ENCODE peak calls at places on chromosomes 4 and X, in six cellular contexts. X is ovary, J is GM10248, M is progenitor cell of endocrine pancreas, C is brain microvascular endothelial cell, W is epithelial cell of esophagus. Z is an unnamed sample.

GRCh38 chr4:84638092-84638491 is 55.2 kb downstream of the CDS1 start:
- DNase-seq in X (no peak), J (no peak), M (no peak), C (no peak), W (no peak), Z (no peak)

GRCh38 chr4:100479971-100480370 is 37.9 kb downstream of the EMCN start:
- DNase-seq in X (no peak), J (no peak), M (no peak), C (no peak), W (no peak), Z (no peak)

GRCh38 chr4:101785476-101785875 is 5.1 kb upstream of the BANK1 start:
- DNase-seq in X (no peak), J (no peak), M (no peak), C (no peak), W (no peak), Z (no peak)

GRCh38 chrX:10158279-10158939 is 1.6 kb downstream of the CLCN4 start:
- DNase-seq in X (peak), J (peak), M (peak), C (no peak), W (peak), Z (peak)

GRCh38 chr4:84841435-84841834 is 125.1 kb downstream of the WDFY3 start:
- DNase-seq in X (no peak), J (no peak), M (no peak), C (no peak), W (no peak), Z (no peak)

GRCh38 chrX:37958493-37959211 is 47.7 kb upstream of the SYTL5 start:
- DNase-seq in X (no peak), J (no peak), M (no peak), C (peak), W (no peak), Z (no peak)

GRCh38 chrX:51148848-51149247 is 183.8 kb upstream of the NUDT10 start:
- DNase-seq in X (peak), J (no peak), M (no peak), C (no peak), W (peak), Z (peak)

GRCh38 chr4:84913176-84913575 is 53.3 kb downstream of the WDFY3 start:
- DNase-seq in X (no peak), J (no peak), M (no peak), C (no peak), W (no peak), Z (no peak)

GRCh38 chr4:128390475-128390996 is 102.9 kb upstream of the PGRMC2 start:
- DNase-seq in X (no peak), J (no peak), M (no peak), C (no peak), W (no peak), Z (no peak)

GRCh38 chr4:85929926-85930325 is 429.9 kb downstream of the MAPK10 start:
- DNase-seq in X (no peak), J (no peak), M (no peak), C (no peak), W (no peak), Z (no peak)

GRCh38 chr4:144547678-144548298 is 98.2 kb upstream of the HHIP start:
- DNase-seq in X (no peak), J (peak), M (no peak), C (no peak), W (no peak), Z (no peak)

GRCh38 chrX:16786139-16786790 is at the start of gene TXLNG:
- DNase-seq in X (peak), J (peak), M (peak), C (peak), W (peak), Z (peak)

GRCh38 chr4:37641886-37642849 is 44.0 kb downstream of the RELL1 start:
- DNase-seq in X (no peak), J (no peak), M (no peak), C (no peak), W (peak), Z (no peak)

GRCh38 chrX:42246814-42247213 is 323.5 kb upstream of the CASK start:
- DNase-seq in X (no peak), J (no peak), M (no peak), C (no peak), W (peak), Z (peak)

GRCh38 chrX:120302434-120302833 is 8.8 kb downstream of the TMEM255A start:
- DNase-seq in X (no peak), J (peak), M (no peak), C (no peak), W (peak), Z (peak)

GRCh38 chrX:152907084-152907651 is 9.3 kb downstream of the ZNF185 start:
- DNase-seq in X (no peak), J (no peak), M (no peak), C (peak), W (no peak), Z (no peak)

GRCh38 chr4:169124661-169125060 is 114.6 kb upstream of the CBR4 start:
- DNase-seq in X (no peak), J (no peak), M (no peak), C (no peak), W (no peak), Z (no peak)

GRCh38 chr4:163164591-163164990 is 2.1 kb downstream of the NAF1 start:
- DNase-seq in X (no peak), J (no peak), M (no peak), C (no peak), W (peak), Z (peak)

GRCh38 chr4:87498446-87498900 is 30.7 kb downstream of the SPARCL1 start:
- DNase-seq in X (no peak), J (no peak), M (no peak), C (no peak), W (no peak), Z (no peak)

GRCh38 chr4:16607241-16607640 is 291.2 kb downstream of the LDB2 start:
- DNase-seq in X (no peak), J (no peak), M (no peak), C (no peak), W (no peak), Z (no peak)

GRCh38 chr4:75992462-75992861 is 1.7 kb upstream of the SDAD1 start:
- DNase-seq in X (no peak), J (no peak), M (no peak), C (no peak), W (no peak), Z (no peak)

DNA sequence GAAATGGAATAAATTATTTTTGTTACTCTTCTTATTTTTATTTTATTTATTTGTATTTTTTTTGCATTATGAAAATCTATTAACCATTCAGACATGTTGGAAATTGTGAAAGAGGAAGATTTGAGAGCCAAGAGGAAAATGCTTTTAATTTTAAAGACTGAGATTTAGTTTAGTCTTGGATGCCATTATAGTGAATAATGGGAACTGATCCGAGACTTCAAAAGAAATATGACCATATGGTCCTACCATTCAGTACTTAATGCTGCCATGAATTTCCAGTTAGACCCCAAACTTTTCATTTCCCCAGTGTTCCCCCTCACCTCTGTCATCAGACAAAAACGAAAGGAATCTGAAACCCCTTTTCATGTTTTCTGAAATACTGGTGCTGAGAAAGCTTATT is 95.5 kb downstream of the TENM3 start:
- DNase-seq in X (no peak), J (no peak), M (no peak), C (no peak), W (no peak), Z (no peak)
- TF ChIP-seq CTCF in X (no peak), J (no peak), M (no peak), C (no peak), W (no peak), Z (no peak)

DNA sequence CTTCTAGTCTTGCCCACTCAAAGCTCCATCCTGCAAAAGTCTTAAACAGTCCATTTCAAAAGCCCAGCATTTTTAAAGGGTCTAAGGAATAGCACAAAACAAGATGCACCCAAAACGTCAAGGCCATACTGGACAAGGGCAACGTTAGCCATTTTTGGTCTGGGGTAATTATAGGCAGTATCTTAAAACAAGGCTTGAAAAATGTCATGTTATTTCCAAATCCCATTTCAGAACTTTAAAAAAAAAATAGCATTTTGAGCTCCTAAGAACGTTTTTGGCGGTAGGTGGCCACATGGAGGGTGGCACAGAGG is 584 bp upstream of the TMEM165 start:
- DNase-seq in X (no peak), J (no peak), M (no peak), C (no peak), W (no peak), Z (no peak)
- TF ChIP-seq CTCF in X (no peak), J (no peak), M (peak), C (no peak), W (no peak), Z (no peak)

DNA sequence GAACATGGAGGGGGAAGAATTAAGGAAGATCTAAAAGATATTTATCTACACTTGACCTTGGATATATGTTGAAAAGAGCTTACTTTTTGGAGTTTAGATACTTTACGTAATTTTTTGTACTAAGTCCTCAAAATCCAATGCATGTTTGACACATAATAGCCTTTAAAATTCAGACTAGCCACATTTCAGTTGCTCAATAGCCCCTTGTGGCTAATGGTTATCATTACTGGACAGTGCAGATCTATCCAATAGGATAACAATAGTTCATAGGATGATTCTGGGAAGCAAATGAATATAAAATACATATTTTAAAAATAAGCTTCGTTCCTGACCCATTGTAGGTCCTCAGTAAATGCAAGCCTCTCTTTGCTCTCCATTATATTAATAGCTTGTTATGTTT is 13.8 kb downstream of the AP1AR start:
- DNase-seq in X (no peak), J (no peak), M (no peak), C (no peak), W (no peak), Z (peak)
- TF ChIP-seq CTCF in X (no peak), J (no peak), M (peak), C (peak), W (no peak), Z (no peak)

GRCh38 chr4:185421366-185422124 is 4.2 kb downstream of the UFSP2 start:
- DNase-seq in X (no peak), J (no peak), M (no peak), C (peak), W (no peak), Z (no peak)

GRCh38 chr4:185424905-185425599 is 712 bp downstream of the UFSP2 start:
- DNase-seq in X (no peak), J (peak), M (no peak), C (no peak), W (no peak), Z (peak)

GRCh38 chr4:185426960-185427688 is 1.4 kb upstream of the UFSP2 start:
- DNase-seq in X (no peak), J (no peak), M (no peak), C (no peak), W (peak), Z (no peak)

GRCh38 chr4:185429660-185430059 is 3.9 kb upstream of the UFSP2 start:
- DNase-seq in X (no peak), J (no peak), M (no peak), C (no peak), W (no peak), Z (no peak)

DNA sequence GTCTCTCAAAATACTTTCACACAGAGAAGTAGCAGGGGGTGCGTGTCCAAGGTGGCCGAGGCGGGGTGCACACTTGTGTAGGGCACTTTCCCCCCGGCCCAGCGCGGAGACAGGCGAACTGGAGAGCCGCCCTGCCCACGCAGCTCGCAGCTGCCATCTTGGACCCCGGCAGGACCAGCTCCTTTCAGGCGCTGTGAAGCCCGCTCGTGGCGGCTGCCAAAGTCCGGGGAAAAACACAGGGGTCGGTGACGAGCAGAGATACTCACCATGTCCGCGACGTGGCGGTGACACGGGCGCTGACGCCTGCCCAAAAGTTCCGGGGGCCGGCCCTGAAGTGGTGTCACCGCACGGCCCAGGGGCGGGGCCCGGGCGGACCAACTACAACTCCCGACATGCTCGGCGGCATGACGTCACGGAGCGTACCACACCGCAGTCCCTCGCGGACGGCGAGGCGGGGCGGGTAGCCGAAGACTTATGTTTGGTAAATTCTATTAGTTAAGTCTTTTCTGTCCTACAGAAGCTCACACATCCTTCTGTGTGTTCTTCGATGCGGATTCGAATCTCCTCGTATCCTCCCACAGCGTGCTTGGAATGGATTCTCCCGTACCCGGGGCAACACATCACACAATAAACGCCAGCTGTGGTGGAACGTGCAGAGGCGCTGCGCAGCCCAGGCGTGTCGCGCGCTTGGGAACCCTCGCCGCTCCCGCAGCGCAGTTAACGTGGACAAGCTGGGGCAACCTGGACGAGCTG is at the start of gene UFSP2:
- DNase-seq in X (peak), J (peak), M (peak), C (peak), W (peak), Z (peak)
- TF ChIP-seq CTCF in X (no peak), J (no peak), M (no peak), C (no peak), W (no peak), Z (no peak)

DNA sequence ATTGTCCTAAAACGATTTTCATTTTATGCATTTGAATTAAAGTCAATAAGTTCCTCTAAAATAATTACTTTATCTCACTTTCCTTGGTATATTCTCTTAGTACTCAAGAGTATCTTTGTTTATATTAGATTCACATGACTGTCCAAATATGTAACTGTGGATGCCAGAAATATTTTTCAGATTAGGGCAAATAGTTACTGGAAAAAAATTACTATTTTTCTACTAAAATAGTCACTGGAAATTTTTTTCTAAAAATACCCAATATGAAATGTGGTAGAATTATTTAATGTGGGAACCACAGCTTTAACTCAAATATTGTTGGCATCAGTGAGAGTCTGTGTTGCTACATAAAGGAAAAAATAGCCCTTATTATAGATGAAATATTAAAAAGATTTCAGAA is 70.4 kb upstream of the NMU start:
- DNase-seq in X (no peak), J (no peak), M (no peak), C (no peak), W (no peak), Z (no peak)
- TF ChIP-seq CTCF in X (no peak), J (no peak), M (no peak), C (no peak), W (no peak), Z (no peak)

DNA sequence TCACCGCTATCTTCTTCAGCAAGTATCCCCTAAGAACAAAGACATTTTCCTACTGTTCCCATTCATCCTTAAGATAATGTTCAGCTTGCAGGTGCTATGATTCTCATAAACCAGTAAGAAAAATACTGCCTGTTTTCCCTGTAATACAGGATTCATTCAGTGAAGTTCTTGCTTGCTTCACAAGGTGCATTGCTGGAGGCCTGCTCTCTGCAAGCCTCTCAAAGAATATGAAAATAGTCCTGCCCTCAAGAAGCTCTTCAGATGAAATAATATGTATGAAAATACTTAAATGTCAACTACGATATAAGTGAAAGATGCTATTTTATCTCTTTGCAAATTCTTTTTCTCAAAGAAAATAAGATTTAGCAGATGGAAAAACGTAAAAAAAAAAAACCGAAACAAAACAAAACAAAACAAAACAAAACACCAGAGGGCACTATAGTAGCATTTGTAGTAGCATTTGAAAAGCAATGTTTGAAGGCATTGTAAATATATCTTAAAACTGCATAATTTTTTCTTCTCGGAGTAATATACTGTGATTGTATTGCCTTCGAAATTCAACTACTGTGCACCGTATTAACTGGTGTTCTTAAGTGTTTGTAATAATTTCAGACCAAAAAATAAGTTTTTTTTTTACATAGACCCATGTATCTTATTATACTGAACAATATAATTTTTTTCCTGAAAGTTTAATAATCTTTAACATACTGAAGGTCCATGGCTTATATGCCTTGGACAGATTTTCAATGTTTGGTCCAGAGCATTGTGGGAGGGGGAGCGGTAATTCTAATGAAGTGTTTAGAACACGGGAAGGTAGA is 26.0 kb downstream of the ADH4 start:
- DNase-seq in X (no peak), J (peak), M (no peak), C (no peak), W (peak), Z (peak)
- TF ChIP-seq CTCF in X (no peak), J (no peak), M (peak), C (no peak), W (no peak), Z (peak)

DNA sequence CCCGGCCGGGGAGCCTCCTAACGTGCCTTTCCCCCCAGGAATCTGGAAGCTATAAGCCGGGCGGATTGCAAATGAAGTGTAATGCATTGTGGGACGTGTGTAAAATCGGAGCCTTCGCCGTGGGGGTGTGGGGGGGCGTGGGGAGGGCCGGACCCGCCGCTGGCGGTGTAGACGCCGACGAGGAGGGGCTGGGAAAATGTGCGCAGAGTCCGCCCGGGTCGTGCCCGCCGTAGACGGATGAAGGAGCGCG is 1.3 kb downstream of the STOX2 start:
- DNase-seq in X (no peak), J (no peak), M (no peak), C (no peak), W (no peak), Z (no peak)
- TF ChIP-seq CTCF in X (no peak), J (no peak), M (no peak), C (no peak), W (no peak), Z (no peak)

Z was measured in MCF 10A.